ENCODE peak calls at places on chromosomes 6 and 20, in eight cellular contexts. J, D, H, Z, F, W, I and K are unnamed samples.

GRCh38 chr6:111874030-111874425 is 776 bp upstream of the FYN start:
- DNase-seq in J (peak; percentile 85), D (peak; percentile 30), H (no peak), Z (peak; percentile 29), F (no peak), W (peak; percentile 66), I (peak; percentile 33), K (no peak)

GRCh38 chr6:158060447-158061360 is 79.0 kb downstream of the SYNJ2 start:
- DNase-seq in J (no peak), D (peak; percentile 93), H (peak; percentile 81), Z (peak; percentile 92), F (peak; percentile 77), W (no peak), I (peak; percentile 94), K (no peak)

GRCh38 chr6:117495873-117496272 is 13.4 kb downstream of the DCBLD1 start:
- DNase-seq in J (no peak), D (peak; percentile 38), H (no peak), Z (peak; percentile 35), F (no peak), W (no peak), I (no peak), K (no peak)

GRCh38 chr6:158654498-158654897 is 4.6 kb downstream of the SYTL3 start:
- DNase-seq in J (no peak), D (peak; percentile 66), H (peak; percentile 35), Z (peak; percentile 65), F (peak; percentile 64), W (no peak), I (peak; percentile 92), K (no peak)

GRCh38 chr6:136593748-136594490 is 43.7 kb upstream of the MAP7 start:
- DNase-seq in J (peak; percentile 55), D (peak; percentile 100), H (peak; percentile 20), Z (peak; percentile 98), F (peak; percentile 96), W (peak; percentile 8), I (peak; percentile 99), K (peak; percentile 50)

GRCh38 chr20:48738399-48739304 is 89.1 kb downstream of the PREX1 start:
- DNase-seq in J (no peak), D (no peak), H (no peak), Z (no peak), F (no peak), W (no peak), I (no peak), K (no peak)

GRCh38 chr20:4592316-4593148 is 129.2 kb upstream of the PRND start:
- DNase-seq in J (peak; percentile 56), D (peak; percentile 39), H (peak; percentile 78), Z (peak; percentile 29), F (peak; percentile 50), W (peak; percentile 36), I (peak; percentile 28), K (no peak)

GRCh38 chr6:139370047-139370706 is 4.3 kb downstream of the CITED2 start:
- DNase-seq in J (no peak), D (peak; percentile 94), H (peak; percentile 41), Z (peak; percentile 78), F (peak; percentile 63), W (no peak), I (peak; percentile 79), K (peak; percentile 30)

GRCh38 chr6:111551521-111552231 is 54.0 kb downstream of the TRAF3IP2 start:
- DNase-seq in J (no peak), D (peak; percentile 22), H (peak; percentile 89), Z (no peak), F (peak; percentile 59), W (no peak), I (no peak), K (no peak)